ENCODE peak calls at places on chromosomes 7 and 10, in six cellular contexts. I is choroid plexus epithelial cell; L is D341Med; V is AG20443; J is fibroblast of gingiva; W is stimulated activated CD4-positive, alpha-beta T cell treated with anti-CD3 and anti-CD28 coated beads, Interleukin-4, amount 100 ng/mL, for 4 hours. Z is an unnamed sample.

GRCh38 chr7:79531905-79532304 is 78.4 kb upstream of the MAGI2 start:
- DNase-seq in I (no peak), L (no peak), V (no peak), J (no peak), W (no peak), Z (no peak)

GRCh38 chr10:69749180-69750010 is 52.3 kb upstream of the COL13A1 start:
- DNase-seq in I (peak), L (no peak), V (peak), J (no peak), W (no peak), Z (no peak)

GRCh38 chr10:32241946-32242345 is 105.0 kb downstream of the EPC1 start:
- DNase-seq in I (no peak), L (no peak), V (no peak), J (peak), W (no peak), Z (no peak)

GRCh38 chr7:103765891-103766290 is 223.6 kb downstream of the RELN start:
- DNase-seq in I (no peak), L (no peak), V (no peak), J (no peak), W (no peak), Z (no peak)

GRCh38 chr7:50828801-50829200 is 46.1 kb upstream of the GRB10 start:
- DNase-seq in I (no peak), L (no peak), V (no peak), J (no peak), W (no peak), Z (no peak)

GRCh38 chr7:157699357-157700013 is 362.7 kb downstream of the DNAJB6 start:
- DNase-seq in I (no peak), L (no peak), V (no peak), J (no peak), W (no peak), Z (no peak)

GRCh38 chr7:139648617-139648932 is 125.1 kb downstream of the CLEC2L start:
- DNase-seq in I (no peak), L (no peak), V (no peak), J (no peak), W (no peak), Z (no peak)

GRCh38 chr7:114901771-114902170 is 20.1 kb upstream of the MDFIC start:
- DNase-seq in I (peak), L (no peak), V (peak), J (no peak), W (no peak), Z (no peak)

GRCh38 chr7:128876127-128876526 is 13.5 kb downstream of the ATP6V1F start:
- DNase-seq in I (no peak), L (no peak), V (no peak), J (no peak), W (no peak), Z (no peak)

GRCh38 chr7:43362652-43363428 is 220.1 kb upstream of the STK17A start:
- DNase-seq in I (peak), L (no peak), V (peak), J (peak), W (no peak), Z (no peak)

Z was measured in pons.